ENCODE peak calls at places on chromosomes 2 and 18, in nine cellular contexts. R is HAP-1; J is heart left ventricle; I is upper lobe of right lung; U is Peyer's patch; N is BE2C; F is CD8-positive, alpha-beta memory T cell; G is naive thymus-derived CD4-positive, alpha-beta T cell; Q is dorsolateral prefrontal cortex. M is an unnamed sample.

GRCh38 chr2:143329288-143329687 is 200.1 kb downstream of the ARHGAP15 start:
- DNase-seq in R (no peak), J (no peak), I (no peak), U (no peak), N (no peak), F (peak), G (no peak), Q (no peak), M (no peak)

GRCh38 chr2:108918156-108918845 is 70.7 kb downstream of the EDAR start:
- DNase-seq in R (no peak), J (no peak), I (peak), U (no peak), N (no peak), F (no peak), G (no peak), Q (peak), M (no peak)

GRCh38 chr2:54499666-54500065 is 43.5 kb downstream of the SPTBN1 start:
- DNase-seq in R (no peak), J (no peak), I (no peak), U (no peak), N (no peak), F (no peak), G (no peak), Q (no peak), M (no peak)

GRCh38 chr18:10291568-10291981 is 162.9 kb upstream of the APCDD1 start:
- DNase-seq in R (no peak), J (no peak), I (no peak), U (no peak), N (no peak), F (no peak), G (no peak), Q (no peak), M (no peak)

GRCh38 chr2:158666969-158667368 is 128.1 kb upstream of the DAPL1 start:
- DNase-seq in R (no peak), J (no peak), I (no peak), U (no peak), N (no peak), F (no peak), G (no peak), Q (no peak), M (no peak)

GRCh38 chr18:35710581-35710980 is 129.0 kb downstream of the GALNT1 start:
- DNase-seq in R (peak), J (no peak), I (no peak), U (no peak), N (no peak), F (no peak), G (no peak), Q (no peak), M (no peak)

GRCh38 chr18:9737814-9738160 is 29.7 kb downstream of the RAB31 start:
- DNase-seq in R (no peak), J (no peak), I (no peak), U (no peak), N (peak), F (no peak), G (no peak), Q (peak), M (no peak)

GRCh38 chr2:932320-933221 is 18.1 kb upstream of the SNTG2 start:
- DNase-seq in R (peak), J (no peak), I (peak), U (no peak), N (no peak), F (no peak), G (no peak), Q (no peak), M (no peak)

GRCh38 chr2:176879596-176879995 is 333.0 kb upstream of the HNRNPA3 start:
- DNase-seq in R (no peak), J (no peak), I (no peak), U (no peak), N (no peak), F (no peak), G (no peak), Q (no peak), M (no peak)

GRCh38 chr2:158726906-158727592 is 68.1 kb upstream of the DAPL1 start:
- DNase-seq in R (no peak), J (peak), I (no peak), U (no peak), N (peak), F (no peak), G (no peak), Q (peak), M (no peak)

GRCh38 chr2:224650815-224651439 is 65.2 kb downstream of the CCDC195 start:
- DNase-seq in R (peak), J (no peak), I (no peak), U (no peak), N (no peak), F (no peak), G (peak), Q (no peak), M (peak)

GRCh38 chr2:241901018-241901380 is 31.5 kb downstream of the RTP5 start:
- DNase-seq in R (no peak), J (no peak), I (peak), U (no peak), N (no peak), F (no peak), G (no peak), Q (no peak), M (no peak)

GRCh38 chr2:147845608-147846002 is 776 bp downstream of the ACVR2A start:
- DNase-seq in R (no peak), J (no peak), I (no peak), U (no peak), N (no peak), F (no peak), G (no peak), Q (no peak), M (no peak)

GRCh38 chr18:11946756-11947155 is 34.6 kb upstream of the IMPA2 start:
- DNase-seq in R (peak), J (no peak), I (no peak), U (no peak), N (no peak), F (no peak), G (no peak), Q (no peak), M (no peak)

GRCh38 chr2:144936442-144936841 is 416.5 kb upstream of the ZEB2 start:
- DNase-seq in R (no peak), J (no peak), I (no peak), U (no peak), N (no peak), F (no peak), G (no peak), Q (no peak), M (no peak)

GRCh38 chr2:189276277-189276676 is 96.7 kb upstream of the COL5A2 start:
- DNase-seq in R (no peak), J (no peak), I (no peak), U (no peak), N (no peak), F (no peak), G (no peak), Q (no peak), M (no peak)

GRCh38 chr2:168997794-168998193 is 33.3 kb downstream of the ABCB11 start:
- DNase-seq in R (no peak), J (no peak), I (no peak), U (no peak), N (no peak), F (no peak), G (no peak), Q (no peak), M (no peak)

GRCh38 chr2:44615950-44616518 is 254.3 kb downstream of the CAMKMT start:
- DNase-seq in R (no peak), J (no peak), I (no peak), U (no peak), N (peak), F (no peak), G (no peak), Q (no peak), M (no peak)

GRCh38 chr2:51222106-51222505 is 190.2 kb upstream of the NRXN1 start:
- DNase-seq in R (no peak), J (no peak), I (no peak), U (no peak), N (no peak), F (no peak), G (no peak), Q (no peak), M (no peak)

GRCh38 chr2:37794717-37795116 is 123.3 kb upstream of the CDC42EP3 start:
- DNase-seq in R (no peak), J (no peak), I (no peak), U (no peak), N (no peak), F (no peak), G (no peak), Q (no peak), M (no peak)

GRCh38 chr18:32427084-32427933 is 43.4 kb downstream of the GAREM1 start:
- DNase-seq in R (no peak), J (no peak), I (no peak), U (no peak), N (no peak), F (no peak), G (no peak), Q (no peak), M (no peak)

GRCh38 chr2:179963626-179964025 is 43.5 kb downstream of the CWC22 start:
- DNase-seq in R (no peak), J (no peak), I (no peak), U (no peak), N (no peak), F (no peak), G (no peak), Q (no peak), M (peak)

GRCh38 chr18:39994521-39994920 is 1960.5 kb upstream of the PIK3C3 start:
- DNase-seq in R (no peak), J (no peak), I (no peak), U (no peak), N (no peak), F (no peak), G (no peak), Q (no peak), M (no peak)

GRCh38 chr2:196242131-196242620 is 70.8 kb upstream of the STK17B start:
- DNase-seq in R (no peak), J (no peak), I (peak), U (no peak), N (no peak), F (no peak), G (peak), Q (no peak), M (no peak)

GRCh38 chr2:74092236-74092635 is 55.5 kb downstream of the BOLA3 start:
- DNase-seq in R (no peak), J (no peak), I (no peak), U (no peak), N (no peak), F (no peak), G (no peak), Q (no peak), M (no peak)

GRCh38 chr2:159783559-159783958 is 14.4 kb downstream of the CD302 start:
- DNase-seq in R (no peak), J (no peak), I (no peak), U (no peak), N (no peak), F (no peak), G (no peak), Q (no peak), M (no peak)

GRCh38 chr2:109185801-109186570 is 57.0 kb downstream of the SH3RF3 start:
- DNase-seq in R (no peak), J (peak), I (no peak), U (no peak), N (no peak), F (no peak), G (no peak), Q (no peak), M (no peak)

GRCh38 chr2:74067221-74067747 is 80.4 kb downstream of the BOLA3 start:
- DNase-seq in R (no peak), J (no peak), I (no peak), U (no peak), N (no peak), F (no peak), G (no peak), Q (no peak), M (no peak)

GRCh38 chr18:12849548-12849947 is 34.5 kb downstream of the PTPN2 start:
- DNase-seq in R (no peak), J (no peak), I (no peak), U (no peak), N (no peak), F (no peak), G (no peak), Q (no peak), M (no peak)

GRCh38 chr18:35393716-35394115 is 16.6 kb upstream of the ZNF396 start:
- DNase-seq in R (no peak), J (no peak), I (no peak), U (no peak), N (no peak), F (no peak), G (no peak), Q (no peak), M (no peak)

GRCh38 chr18:3189884-3190283 is 29.9 kb downstream of the MYOM1 start:
- DNase-seq in R (no peak), J (no peak), I (no peak), U (no peak), N (no peak), F (no peak), G (no peak), Q (no peak), M (no peak)

GRCh38 chr2:105544591-105545377 is 145.9 kb upstream of the FHL2 start:
- DNase-seq in R (no peak), J (no peak), I (no peak), U (no peak), N (no peak), F (no peak), G (no peak), Q (no peak), M (no peak)
- H3K4me3 ChIP-seq in R (no peak), J (no peak), I (no peak), U (no peak), N (no peak), F (no peak), G (no peak), Q (no peak), M (no peak)

GRCh38 chr2:96499061-96499960 is 5.8 kb downstream of the NEURL3 start:
- DNase-seq in R (no peak), J (no peak), I (no peak), U (no peak), N (no peak), F (no peak), G (no peak), Q (no peak), M (no peak)
- H3K4me3 ChIP-seq in R (no peak), J (no peak), I (no peak), U (no peak), N (no peak), F (no peak), G (no peak), Q (no peak), M (no peak)

GRCh38 chr2:26455037-26455800 is 22.7 kb downstream of the OTOF start:
- DNase-seq in R (no peak), J (no peak), I (no peak), U (no peak), N (no peak), F (no peak), G (no peak), Q (no peak), M (no peak)
- H3K4me3 ChIP-seq in R (no peak), J (no peak), I (no peak), U (no peak), N (no peak), F (no peak), G (no peak), Q (no peak), M (no peak)

DNA sequence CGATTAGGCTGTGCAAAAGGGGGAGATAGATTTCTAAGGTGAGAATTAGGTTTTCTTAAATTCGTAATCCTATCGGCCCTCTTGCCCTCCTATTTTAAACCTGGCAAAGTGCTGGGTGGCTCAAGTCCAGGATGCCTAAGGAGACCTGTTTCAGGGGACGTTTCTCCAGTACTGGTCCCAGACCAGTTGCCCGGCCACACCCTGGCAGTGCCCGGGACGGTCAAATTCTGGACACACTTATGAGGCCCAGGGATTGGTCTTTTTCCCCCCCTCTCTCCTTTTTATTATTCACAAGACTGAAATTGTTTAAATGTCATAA is 3.2 kb downstream of the GBX2 start:
- DNase-seq in R (no peak), J (no peak), I (peak), U (no peak), N (no peak), F (no peak), G (no peak), Q (no peak), M (no peak)
- H3K4me3 ChIP-seq in R (no peak), J (peak), I (no peak), U (no peak), N (no peak), F (no peak), G (no peak), Q (peak), M (no peak)

DNA sequence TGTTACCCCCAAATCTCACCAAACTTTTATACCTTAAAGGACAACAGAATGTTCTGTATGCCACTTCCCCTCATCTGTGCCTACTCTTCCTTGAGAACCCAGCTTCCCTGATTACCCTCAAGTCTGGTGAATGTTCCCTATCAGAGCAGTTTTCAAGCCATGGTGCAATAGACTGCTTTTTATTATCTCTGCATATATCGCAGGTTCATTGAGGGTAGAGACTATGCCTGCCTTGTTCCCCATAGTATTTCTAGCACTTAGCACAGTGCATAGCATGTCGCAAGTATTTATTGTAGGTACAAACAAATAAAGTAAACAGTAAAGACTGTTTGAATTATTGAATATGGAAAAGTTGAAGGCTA is 146.6 kb downstream of the HAUS1 start:
- DNase-seq in R (no peak), J (no peak), I (no peak), U (no peak), N (no peak), F (no peak), G (no peak), Q (no peak), M (no peak)
- H3K4me3 ChIP-seq in R (no peak), J (no peak), I (no peak), U (no peak), N (no peak), F (peak), G (peak), Q (no peak), M (no peak)

DNA sequence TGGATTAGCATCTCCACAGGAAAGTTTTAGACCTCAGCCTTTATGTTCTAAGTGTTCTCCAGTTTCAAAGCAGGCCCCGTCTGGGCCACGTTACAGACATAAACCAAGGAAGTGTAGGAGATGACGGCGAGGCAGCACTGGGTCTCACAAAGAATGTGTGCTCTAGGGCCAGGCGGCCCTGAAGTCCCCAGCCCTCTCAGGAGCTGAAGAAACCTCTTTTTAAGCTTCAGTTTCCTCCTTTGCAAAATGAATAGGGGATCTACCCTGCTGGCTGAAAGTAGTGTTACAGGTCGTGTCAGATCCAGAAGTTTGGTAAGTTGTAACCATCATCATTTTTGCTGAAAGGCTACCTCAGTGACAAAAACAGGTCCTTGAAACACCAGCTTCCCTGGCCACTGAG is 81.7 kb downstream of the SPRED2 start:
- DNase-seq in R (no peak), J (no peak), I (no peak), U (no peak), N (no peak), F (no peak), G (peak), Q (no peak), M (no peak)
- H3K4me3 ChIP-seq in R (no peak), J (no peak), I (no peak), U (no peak), N (no peak), F (no peak), G (no peak), Q (no peak), M (no peak)

GRCh38 chr2:46311651-46312223 is 14.5 kb downstream of the EPAS1 start:
- DNase-seq in R (no peak), J (no peak), I (no peak), U (no peak), N (no peak), F (no peak), G (no peak), Q (no peak), M (no peak)
- H3K4me3 ChIP-seq in R (no peak), J (no peak), I (no peak), U (no peak), N (no peak), F (no peak), G (no peak), Q (no peak), M (no peak)

GRCh38 chr2:19021100-19021476 is 337.3 kb downstream of the OSR1 start:
- DNase-seq in R (no peak), J (no peak), I (no peak), U (no peak), N (no peak), F (no peak), G (no peak), Q (no peak), M (peak)
- H3K4me3 ChIP-seq in R (no peak), J (no peak), I (no peak), U (no peak), N (no peak), F (no peak), G (no peak), Q (no peak), M (no peak)

GRCh38 chr2:172098287-172098649 is 4.4 kb downstream of the DLX2 start:
- DNase-seq in R (no peak), J (no peak), I (no peak), U (no peak), N (no peak), F (no peak), G (no peak), Q (no peak), M (no peak)

GRCh38 chr2:172100080-172101007 is 2.4 kb downstream of the DLX2 start:
- DNase-seq in R (no peak), J (no peak), I (no peak), U (no peak), N (peak), F (no peak), G (no peak), Q (no peak), M (no peak)

GRCh38 chr2:172097557-172098131 is 5.1 kb downstream of the DLX2 start:
- DNase-seq in R (no peak), J (no peak), I (no peak), U (no peak), N (no peak), F (no peak), G (no peak), Q (no peak), M (no peak)

GRCh38 chr2:172099472-172100079 is 3.1 kb downstream of the DLX2 start:
- DNase-seq in R (no peak), J (no peak), I (no peak), U (no peak), N (no peak), F (no peak), G (no peak), Q (no peak), M (no peak)

DNA sequence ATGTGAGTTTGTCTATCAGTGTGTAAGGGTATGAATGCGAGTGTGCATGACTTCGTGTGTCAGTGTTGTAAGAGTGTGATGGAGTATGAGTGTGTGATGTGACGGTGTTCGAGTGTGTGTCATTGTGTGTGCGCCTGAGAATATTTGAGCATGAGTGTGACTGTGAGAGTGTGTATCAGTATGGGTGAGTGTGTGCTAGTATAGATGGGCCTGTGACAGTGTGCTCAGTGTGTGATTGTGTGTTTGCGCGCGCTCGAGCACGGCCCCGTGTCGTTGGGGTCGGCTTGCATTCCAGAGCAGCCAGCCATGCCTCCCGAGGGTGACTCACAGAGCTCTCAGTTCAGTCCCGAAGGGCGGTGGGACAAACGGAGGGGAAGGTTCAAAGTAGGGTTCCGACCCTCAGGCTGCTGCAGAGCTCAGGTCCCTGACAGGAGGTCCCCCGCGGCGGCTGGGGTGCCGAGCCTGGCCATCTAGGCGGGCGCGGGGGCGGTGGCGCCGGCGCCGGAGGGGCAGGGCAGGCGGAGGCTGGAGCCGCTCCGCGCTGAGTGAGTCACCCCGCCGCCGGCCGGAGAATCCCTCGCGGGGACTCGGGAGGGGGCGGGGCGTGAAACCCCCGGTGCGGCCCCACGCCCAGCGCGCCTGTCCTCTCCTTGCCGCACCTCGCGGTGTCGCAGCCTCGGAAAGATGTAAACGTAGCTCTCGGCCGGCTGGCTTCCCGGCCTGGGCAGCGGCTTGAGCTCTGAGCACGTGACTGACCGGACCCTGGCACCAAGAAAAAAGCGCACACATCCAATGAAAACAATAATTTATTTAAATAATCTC is 3.8 kb downstream of the DLX2 start:
- DNase-seq in R (peak), J (no peak), I (no peak), U (no peak), N (peak), F (no peak), G (peak), Q (no peak), M (no peak)
- H3K4me3 ChIP-seq in R (peak), J (no peak), I (peak), U (no peak), N (no peak), F (no peak), G (no peak), Q (peak), M (peak)